ENCODE peak calls at places on chromosomes 4 and X, in five cellular contexts. R is prostate gland, X is right atrium auricular region, P is tibial artery, W is uterus. O is an unnamed sample.

GRCh38 chrX:71627588-71628404 is 9.5 kb upstream of the CXCR3 start:
- DNase-seq in R (no peak), X (no peak), P (no peak), W (no peak), O (no peak)

GRCh38 chr4:159069922-159070321 is 33.0 kb upstream of the RAPGEF2 start:
- DNase-seq in R (no peak), X (no peak), P (no peak), W (no peak), O (no peak)

GRCh38 chr4:172652369-172652768 is 516.2 kb upstream of the GALNT7 start:
- DNase-seq in R (no peak), X (no peak), P (no peak), W (no peak), O (no peak)

GRCh38 chr4:176303938-176304337 is 15.8 kb upstream of the SPCS3 start:
- DNase-seq in R (no peak), X (no peak), P (no peak), W (no peak), O (no peak)

GRCh38 chr4:37970702-37971101 is 10.5 kb downstream of the PTTG2 start:
- DNase-seq in R (peak; percentile 35), X (peak; percentile 72), P (peak; percentile 79), W (peak; percentile 59), O (peak; percentile 87)

GRCh38 chr4:13201241-13201640 is 282.9 kb downstream of the RAB28 start:
- DNase-seq in R (no peak), X (no peak), P (no peak), W (no peak), O (no peak)

GRCh38 chr4:183422962-183423653 is 21.3 kb upstream of the CDKN2AIP start:
- DNase-seq in R (no peak), X (no peak), P (no peak), W (no peak), O (no peak)

GRCh38 chrX:17441965-17442364 is 67.0 kb downstream of the NHS start:
- DNase-seq in R (no peak), X (no peak), P (no peak), W (no peak), O (no peak)

GRCh38 chrX:21132686-21133393 is 241.4 kb upstream of the CNKSR2 start:
- DNase-seq in R (no peak), X (no peak), P (no peak), W (no peak), O (no peak)

GRCh38 chrX:114581528-114582263 is 2.2 kb upstream of the HTR2C start:
- DNase-seq in R (no peak), X (no peak), P (no peak), W (no peak), O (no peak)

GRCh38 chr4:142519342-142519741 is 326.8 kb downstream of the INPP4B start:
- DNase-seq in R (no peak), X (no peak), P (no peak), W (no peak), O (no peak)

GRCh38 chr4:185127021-185127925 is 15.8 kb upstream of the SLC25A4 start:
- DNase-seq in R (peak; percentile 17), X (no peak), P (no peak), W (no peak), O (no peak)
- H3K4me3 ChIP-seq in R (peak overlapping the region; percentile 35), X (peak overlapping the region; percentile 62), P (peak overlapping the region; percentile 81), W (peak overlapping the region; percentile 50), O (peak overlapping the region; percentile 63)

GRCh38 chrX:47420967-47421366 is 50.6 kb downstream of the ZNF157 start:
- DNase-seq in R (no peak), X (no peak), P (no peak), W (no peak), O (no peak)
- H3K9me3 ChIP-seq in R (no peaks in the 10 kb centered on the region), X (peaks cover 19% of the 10 kb centered on the region), P (peaks cover 14% of the 10 kb centered on the region), W (no peaks in the 10 kb centered on the region), O (no peaks in the 10 kb centered on the region)

GRCh38 chrX:37677765-37678164 is 7.8 kb upstream of the XK start:
- DNase-seq in R (no peak), X (no peak), P (no peak), W (no peak), O (no peak)
- H3K4me1 ChIP-seq in R (no peaks in the 10 kb centered on the region), X (no peaks in the 10 kb centered on the region), P (no peaks in the 10 kb centered on the region), W (no peaks in the 10 kb centered on the region), O (no peaks in the 10 kb centered on the region)

DNA sequence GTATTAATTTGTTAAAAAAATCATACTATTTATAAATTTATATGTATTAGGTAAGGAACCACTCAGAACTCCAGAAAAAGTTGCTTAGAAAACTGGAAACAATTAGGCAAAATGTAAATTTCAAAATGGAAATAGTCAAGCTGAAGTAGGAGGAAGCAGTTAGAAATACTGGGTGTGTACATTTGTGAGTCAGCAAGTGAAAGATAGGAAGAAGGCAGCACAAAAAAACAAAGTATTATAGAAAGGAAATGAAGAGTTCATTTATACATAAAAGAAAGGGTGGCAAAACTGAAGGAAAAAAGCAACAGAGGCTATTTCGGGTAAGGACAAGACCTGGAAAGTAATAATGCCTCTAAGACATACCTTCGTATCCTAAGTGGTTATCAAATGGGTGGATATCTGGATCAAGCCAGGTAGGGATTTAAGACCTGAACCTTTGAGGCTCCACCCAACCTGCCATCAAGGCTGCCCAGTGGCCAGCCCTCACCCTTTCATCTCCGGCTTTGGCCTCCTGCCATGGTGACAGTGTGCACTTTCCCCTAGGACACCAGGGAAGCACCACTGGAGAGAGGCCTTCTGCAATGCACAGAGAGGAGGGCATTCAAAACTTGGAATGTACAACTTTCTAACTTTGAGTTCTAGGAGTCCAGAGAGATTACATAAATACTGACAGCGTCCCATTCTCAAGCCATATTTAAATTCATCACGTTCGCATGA is at the start of gene LRRC66:
- DNase-seq in R (no peak), X (no peak), P (no peak), W (no peak), O (no peak)
- H3K4me3 ChIP-seq in R (no peak within 1 kb of the TSS), X (no peak within 1 kb of the TSS), P (no peak within 1 kb of the TSS), W (no peak within 1 kb of the TSS), O (no peak within 1 kb of the TSS)

DNA sequence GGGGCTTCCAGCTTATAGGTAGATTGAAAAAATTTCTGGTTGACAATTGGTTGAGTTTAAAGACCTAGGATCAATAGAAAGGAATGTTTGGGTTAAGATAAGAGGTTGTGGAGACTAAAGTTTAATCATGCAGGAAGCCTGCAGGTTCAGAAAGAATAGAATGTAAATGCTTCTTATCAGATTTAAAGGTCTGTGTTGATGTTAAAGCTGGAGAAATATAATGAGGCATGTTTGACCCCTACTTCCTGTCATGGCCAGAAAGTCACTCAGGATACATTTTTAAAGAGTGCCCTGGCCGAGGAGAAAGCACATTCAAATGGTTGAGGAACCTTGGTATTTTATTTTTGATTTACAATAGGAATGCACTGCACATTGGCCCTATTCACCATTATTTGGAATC is 3.9 kb upstream of the RRAGB start:
- DNase-seq in R (no peak), X (no peak), P (no peak), W (no peak), O (no peak)
- H3K9me3 ChIP-seq in R (no peaks in the 10 kb centered on the region), X (peaks cover 11% of the 10 kb centered on the region), P (no peaks in the 10 kb centered on the region), W (no peaks in the 10 kb centered on the region), O (no peaks in the 10 kb centered on the region)

DNA sequence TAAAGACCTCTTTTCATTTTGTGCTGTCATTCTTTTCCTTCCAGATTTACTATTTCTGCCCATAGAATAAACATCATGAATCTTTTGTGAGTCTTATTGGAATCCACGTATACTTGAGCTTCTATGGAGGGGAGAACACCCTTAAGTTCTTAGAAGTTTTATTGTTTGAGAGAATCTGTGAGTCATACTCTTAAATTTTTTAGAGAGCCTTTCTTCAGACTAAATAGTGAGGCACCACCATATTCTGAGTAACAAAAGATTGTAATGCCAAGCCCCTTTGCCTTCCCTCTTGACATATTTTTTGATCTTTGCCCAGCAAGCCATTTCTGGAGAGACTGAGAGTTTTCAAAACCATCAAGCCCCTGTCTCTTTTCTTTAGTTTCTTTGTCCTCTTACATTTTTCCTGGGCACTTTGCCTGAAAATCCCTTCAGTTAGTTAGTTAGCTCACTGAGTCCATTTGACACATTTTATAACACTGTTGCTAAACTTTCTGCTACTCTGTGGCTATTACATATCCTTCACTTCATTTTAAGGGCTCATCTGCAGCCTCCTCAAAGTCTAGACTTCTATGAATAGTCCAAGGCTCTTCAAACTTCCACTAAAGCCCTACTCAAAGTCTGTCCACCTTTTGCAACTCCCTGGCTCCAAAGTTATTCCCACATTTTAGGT is 65.3 kb upstream of the NDUFC1 start:
- DNase-seq in R (no peak), X (no peak), P (no peak), W (no peak), O (no peak)
- H3K4me1 ChIP-seq in R (no peaks in the 10 kb centered on the region), X (no peaks in the 10 kb centered on the region), P (peaks cover 4% of the 10 kb centered on the region), W (no peaks in the 10 kb centered on the region), O (peaks cover 20% of the 10 kb centered on the region)

DNA sequence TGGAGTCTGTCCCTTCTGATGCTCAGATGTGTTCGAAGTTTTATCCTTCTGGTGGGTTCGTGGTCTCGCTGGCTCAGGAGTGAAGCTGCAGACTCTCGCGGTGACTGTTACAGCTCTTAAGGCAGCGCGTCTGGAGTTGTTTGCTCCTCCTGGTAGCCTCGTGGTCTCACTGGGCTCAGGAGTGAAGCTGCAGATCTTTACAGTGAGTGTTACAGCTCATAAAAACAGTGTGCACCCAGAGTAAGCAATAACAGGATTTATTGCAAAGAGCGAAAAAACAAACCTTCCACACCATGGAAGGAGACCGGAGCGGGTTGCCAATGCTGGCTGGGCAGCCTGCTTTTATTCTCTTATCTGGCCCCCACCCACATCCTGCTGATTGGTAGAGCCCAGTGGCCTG is 18.5 kb downstream of the SLC25A5 start:
- DNase-seq in R (no peak), X (no peak), P (no peak), W (no peak), O (peak; percentile 17)
- H3K4me3 ChIP-seq in R (no peak overlapping the region), X (no peak overlapping the region), P (no peak overlapping the region), W (no peak overlapping the region), O (no peak overlapping the region)

DNA sequence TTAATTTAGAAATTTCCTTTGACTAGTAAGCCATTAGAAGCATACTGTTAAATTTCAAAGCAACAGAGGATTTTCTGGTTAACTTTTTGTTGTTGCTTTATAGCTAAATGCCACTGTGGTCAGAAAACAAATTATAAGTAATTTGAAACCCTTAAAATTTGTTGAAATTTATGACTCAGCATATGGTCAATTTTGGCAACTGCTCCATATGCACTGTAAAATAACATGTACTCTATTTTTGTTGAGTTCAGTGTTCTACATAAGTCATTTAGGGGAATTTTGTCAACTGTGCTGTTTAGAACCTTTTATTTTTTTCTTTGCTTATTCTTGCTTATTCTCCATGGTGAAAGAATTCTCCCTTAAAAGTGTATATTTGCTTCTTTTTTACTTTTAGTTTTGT is 28.6 kb downstream of the SCLT1 start:
- DNase-seq in R (no peak), X (no peak), P (no peak), W (no peak), O (no peak)
- H3K9me3 ChIP-seq in R (no peaks in the 10 kb centered on the region), X (peaks cover 54% of the 10 kb centered on the region), P (peaks cover 75% of the 10 kb centered on the region), W (no peaks in the 10 kb centered on the region), O (peaks cover 28% of the 10 kb centered on the region)

GRCh38 chrX:12973561-12974216 is 1.2 kb upstream of the TMSB4X start:
- DNase-seq in R (no peak), X (no peak), P (no peak), W (peak; percentile 48), O (no peak)
- H3K4me1 ChIP-seq in R (no peaks in the 10 kb centered on the region), X (no peaks in the 10 kb centered on the region), P (no peaks in the 10 kb centered on the region), W (no peaks in the 10 kb centered on the region), O (no peaks in the 10 kb centered on the region)

GRCh38 chr4:155570661-155571060 is 96.0 kb upstream of the GUCY1A1 start:
- DNase-seq in R (no peak), X (no peak), P (no peak), W (no peak), O (no peak)

GRCh38 chr4:155571184-155571944 is 95.3 kb upstream of the GUCY1A1 start:
- DNase-seq in R (no peak), X (no peak), P (no peak), W (no peak), O (no peak)

GRCh38 chr4:155568641-155569040 is 98.0 kb upstream of the GUCY1A1 start:
- DNase-seq in R (no peak), X (no peak), P (no peak), W (no peak), O (no peak)

GRCh38 chr4:155569471-155569870 is 97.2 kb upstream of the GUCY1A1 start:
- DNase-seq in R (no peak), X (no peak), P (no peak), W (no peak), O (no peak)

GRCh38 chr4:155569960-155570515 is 96.6 kb upstream of the GUCY1A1 start:
- DNase-seq in R (no peak), X (no peak), P (no peak), W (no peak), O (no peak)
- H3K4me3 ChIP-seq in R (no peak overlapping the region), X (no peak overlapping the region), P (no peak overlapping the region), W (no peak overlapping the region), O (no peak overlapping the region)

O was measured in sigmoid colon.